ENCODE peak calls at places on chromosomes 6 and 20, in seven cellular contexts. Z is psoas muscle; T is spleen; G is left ventricle myocardium inferior; V is sigmoid colon; K is CD4-positive, alpha-beta T cell; A is brain microvascular endothelial cell. L is an unnamed sample.

GRCh38 chr6:111477481-111477938 is 5.5 kb downstream of the REV3L start:
- DNase-seq in T (no peak), A (no peak), V (no peak), G (no peak), K (no peak), Z (no peak), L (no peak)

GRCh38 chr6:141105481-141105880 is 1027.2 kb upstream of the GJE1 start:
- DNase-seq in A (peak; percentile 70), T (no peak), V (no peak), K (no peak), G (no peak), Z (no peak), L (no peak)

GRCh38 chr6:16544006-16544405 is 217.3 kb downstream of the ATXN1 start:
- DNase-seq in A (peak; percentile 89), Z (peak; percentile 59), T (no peak), G (peak; percentile 56), V (no peak), K (no peak), L (no peak)

GRCh38 chr6:10460096-10460495 is 45.2 kb upstream of the TFAP2A start:
- DNase-seq in Z (no peak), G (no peak), A (no peak), K (no peak), V (no peak), T (no peak), L (no peak)

GRCh38 chr20:59403261-59403961 is 103.0 kb downstream of the EDN3 start:
- DNase-seq in A (peak; percentile 1), K (peak; percentile 71), T (peak; percentile 90), Z (peak; percentile 69), V (no peak), G (peak; percentile 36), L (peak; percentile 2)

GRCh38 chr6:135739288-135739687 is 112.2 kb upstream of the PDE7B start:
- DNase-seq in T (no peak), Z (no peak), K (no peak), V (no peak), A (peak; percentile 95), G (no peak), L (no peak)

GRCh38 chr6:89941847-89942497 is 47.7 kb downstream of the GJA10 start:
- DNase-seq in Z (no peak), T (no peak), K (no peak), V (no peak), G (no peak), A (no peak), L (no peak)

GRCh38 chr20:13571662-13572061 is 67.1 kb downstream of the TASP1 start:
- DNase-seq in G (no peak), Z (no peak), T (no peak), K (no peak), A (no peak), V (no peak), L (no peak)

GRCh38 chr6:163176097-163176496 is 238.4 kb upstream of the QKI start:
- DNase-seq in V (no peak), G (no peak), A (no peak), K (no peak), T (no peak), Z (no peak), L (no peak)

GRCh38 chr6:154127638-154128037 is 88.6 kb downstream of the OPRM1 start:
- DNase-seq in K (no peak), A (no peak), G (no peak), V (no peak), T (no peak), Z (no peak), L (no peak)

GRCh38 chr6:3226422-3227362 is 761 bp downstream of the TUBB2B start:
- DNase-seq in Z (peak; percentile 63), T (no peak), K (no peak), A (no peak), G (no peak), V (no peak), L (no peak)

GRCh38 chr20:2750343-2751251 is 49.8 kb downstream of the CPXM1 start:
- DNase-seq in Z (peak; percentile 72), K (no peak), G (no peak), V (peak; percentile 86), A (peak; percentile 12), T (peak; percentile 78), L (no peak)

GRCh38 chr6:112640895-112641294 is 293.8 kb downstream of the RFPL4B start:
- DNase-seq in V (no peak), A (peak; percentile 63), Z (no peak), T (no peak), K (no peak), G (no peak), L (no peak)

GRCh38 chr20:44956410-44956809 is 3.8 kb downstream of the TOMM34 start:
- DNase-seq in V (no peak), G (no peak), T (no peak), A (no peak), Z (no peak), K (no peak), L (no peak)

GRCh38 chr6:169839029-169839481 is 87.6 kb downstream of the ERMARD start:
- DNase-seq in K (no peak), T (peak; percentile 68), A (no peak), V (peak; percentile 59), Z (no peak), G (no peak), L (no peak)

GRCh38 chr6:48754631-48755030 is 643.6 kb upstream of the PTCHD4 start:
- DNase-seq in T (no peak), V (no peak), A (no peak), Z (no peak), K (no peak), G (no peak), L (no peak)

GRCh38 chr6:158868122-158868480 is 48.9 kb upstream of the EZR start:
- DNase-seq in T (no peak), G (no peak), A (no peak), V (no peak), K (no peak), Z (no peak), L (no peak)

GRCh38 chr6:80457044-80457933 is 350.8 kb downstream of the BCKDHB start:
- DNase-seq in A (peak; percentile 93), V (peak; percentile 87), T (no peak), Z (peak; percentile 68), G (peak; percentile 68), K (no peak), L (peak; percentile 58)

GRCh38 chr6:72458521-72458920 is 163.3 kb upstream of the KCNQ5 start:
- DNase-seq in K (no peak), G (no peak), T (no peak), Z (no peak), V (no peak), A (no peak), L (no peak)

GRCh38 chr20:3777726-3778629 is 3.3 kb downstream of the SPEF1 start:
- DNase-seq in G (peak; percentile 77), K (no peak), A (peak; percentile 11), V (peak; percentile 90), Z (peak; percentile 75), T (peak; percentile 94), L (peak; percentile 33)

GRCh38 chr6:73695619-73696421 is at the start of gene CD109:
- DNase-seq in V (peak; percentile 71), K (peak; percentile 38), Z (peak; percentile 61), G (peak; percentile 40), T (no peak), A (peak; percentile 51), L (no peak)

DNA sequence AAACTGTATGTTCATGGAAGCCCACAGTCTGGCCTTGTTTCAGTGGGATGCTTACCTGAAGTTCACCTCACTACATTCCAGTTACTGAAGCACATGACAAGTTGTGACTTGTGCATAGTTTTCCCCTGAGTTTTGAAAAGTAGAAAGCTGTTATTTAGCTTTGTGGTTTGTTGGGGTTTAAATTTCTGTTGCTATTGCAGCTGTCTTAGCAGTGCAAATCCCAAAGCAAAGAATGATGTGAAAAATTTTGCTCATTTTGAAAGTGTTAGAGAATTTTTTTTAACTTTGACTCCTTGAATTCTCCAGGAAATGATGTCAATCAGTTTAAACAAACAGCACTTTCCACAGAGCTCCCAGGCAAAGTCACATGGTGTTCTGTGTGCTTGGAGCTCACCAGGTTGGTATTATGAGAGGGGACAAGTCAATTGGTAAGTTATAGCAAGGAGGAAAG is 268.4 kb downstream of the ADGRG6 start:
- DNase-seq in V (no peak), T (no peak), G (no peak), Z (no peak), A (peak; percentile 65), K (no peak), L (no peak)
- H3K27ac ChIP-seq in V (no peak overlapping the region), T (no peak overlapping the region), G (no peak overlapping the region), Z (no peak overlapping the region), A (peak overlapping the region; percentile 48), K (no peak overlapping the region), L (no peak overlapping the region)

GRCh38 chr6:95545226-95545625 is 32.1 kb upstream of the MANEA start:
- DNase-seq in Z (no peak), T (no peak), K (no peak), V (no peak), A (no peak), G (no peak), L (no peak)

GRCh38 chr6:95543798-95544197 is 33.5 kb upstream of the MANEA start:
- DNase-seq in K (no peak), V (no peak), G (no peak), Z (no peak), T (no peak), A (no peak), L (no peak)

GRCh38 chr6:95547043-95547442 is 30.3 kb upstream of the MANEA start:
- DNase-seq in V (no peak), Z (no peak), T (no peak), A (no peak), G (no peak), K (no peak), L (no peak)

GRCh38 chr6:95545691-95546090 is 31.6 kb upstream of the MANEA start:
- DNase-seq in G (no peak), K (no peak), T (no peak), A (no peak), V (no peak), Z (no peak), L (no peak)

GRCh38 chr6:95544517-95545225 is 32.7 kb upstream of the MANEA start:
- DNase-seq in Z (no peak), K (no peak), A (no peak), V (no peak), T (no peak), G (no peak), L (no peak)
- H3K27ac ChIP-seq in Z (no peak overlapping the region), K (no peak overlapping the region), A (no peak overlapping the region), V (peak overlapping the region; percentile 13), T (peak overlapping the region; percentile 53), G (peak overlapping the region; percentile 80), L (no peak overlapping the region)

DNA sequence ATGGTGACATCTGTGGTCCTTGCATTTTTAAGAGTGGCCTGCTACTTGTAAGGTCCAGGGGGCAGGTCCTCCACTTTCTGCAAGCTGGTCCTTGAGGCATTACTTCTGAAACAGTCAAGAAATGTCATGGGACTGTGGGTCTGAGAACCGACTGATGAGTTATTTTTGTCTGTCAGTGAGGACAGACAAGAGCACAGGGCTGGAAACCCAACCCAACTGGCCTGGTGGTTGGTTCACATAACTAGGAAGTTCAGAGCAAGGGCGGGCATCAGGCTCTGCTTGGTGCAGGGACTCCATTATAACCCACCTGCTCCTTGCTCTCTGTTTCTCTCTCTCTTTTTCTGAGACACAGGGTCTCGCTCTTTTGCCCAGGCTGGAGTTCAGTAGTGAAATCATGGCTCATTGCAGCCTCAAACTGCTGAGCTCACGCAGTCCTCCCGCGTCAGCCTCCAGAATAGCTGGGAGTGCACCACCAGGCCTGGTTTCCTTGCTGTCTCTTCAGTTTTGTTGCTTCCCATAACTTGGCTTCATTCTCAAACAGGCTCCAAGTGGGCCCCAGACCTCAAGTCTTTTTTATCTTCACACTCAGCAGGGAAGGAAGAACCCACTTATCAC is 9.2 kb downstream of the CST3 start:
- DNase-seq in G (no peak), A (no peak), Z (no peak), V (no peak), K (no peak), T (no peak), L (no peak)
- H3K27ac ChIP-seq in G (peak overlapping the region; percentile 68), A (no peak overlapping the region), Z (peak overlapping the region; percentile 56), V (no peak overlapping the region), K (no peak overlapping the region), T (peak overlapping the region; percentile 73), L (no peak overlapping the region)

GRCh38 chr20:23097636-23098580 is 11.8 kb upstream of the CD93 start:
- DNase-seq in V (peak; percentile 55), A (no peak), T (peak; percentile 62), G (no peak), Z (no peak), K (no peak), L (no peak)
- H3K27ac ChIP-seq in V (no peak overlapping the region), A (no peak overlapping the region), T (no peak overlapping the region), G (no peak overlapping the region), Z (no peak overlapping the region), K (no peak overlapping the region), L (no peak overlapping the region)